ENCODE peak calls at places on chromosomes 5 and 9, in seven cellular contexts. H is aorta; S is iris pigment epithelial cell; F is stimulated activated CD8-positive, alpha-beta memory T cell treated with anti-CD3 and anti-CD28 coated beads, Interleukin-4, amount 100 ng/mL, for 1 hour; V is posterior cingulate gyrus; A is C1 segment of cervical spinal cord; U is naive thymus-derived CD4-positive, alpha-beta T cell. Y is an unnamed sample.

GRCh38 chr9:94086468-94086867 is 2.2 kb downstream of the PTPDC1 start:
- DNase-seq in H (no peak), S (peak), F (no peak), V (no peak), A (no peak), U (no peak), Y (no peak)

GRCh38 chr5:78757269-78758053 is 108.9 kb upstream of the LHFPL2 start:
- DNase-seq in H (no peak), S (peak), F (no peak), V (no peak), A (no peak), U (no peak), Y (peak)

GRCh38 chr5:140372971-140373487 is 13.0 kb downstream of the SLC4A9 start:
- DNase-seq in H (peak), S (peak), F (no peak), V (peak), A (no peak), U (no peak), Y (peak)

GRCh38 chr5:9924614-9925013 is 294.5 kb upstream of the TAS2R1 start:
- DNase-seq in H (no peak), S (peak), F (no peak), V (no peak), A (no peak), U (no peak), Y (no peak)

GRCh38 chr9:129554649-129555048 is 66.3 kb downstream of the C9orf50 start:
- DNase-seq in H (no peak), S (peak), F (no peak), V (no peak), A (no peak), U (no peak), Y (no peak)

GRCh38 chr5:9861664-9862256 is 231.6 kb upstream of the TAS2R1 start:
- DNase-seq in H (no peak), S (no peak), F (no peak), V (no peak), A (no peak), U (no peak), Y (no peak)

GRCh38 chr9:128168731-128169308 is 8.8 kb downstream of the BBLN start:
- DNase-seq in H (no peak), S (no peak), F (no peak), V (no peak), A (no peak), U (no peak), Y (no peak)

GRCh38 chr9:133002147-133003070 is 23.9 kb downstream of the GFI1B start:
- DNase-seq in H (no peak), S (no peak), F (no peak), V (no peak), A (no peak), U (no peak), Y (no peak)

GRCh38 chr5:2542821-2543220 is 208.7 kb downstream of the IRX2 start:
- DNase-seq in H (no peak), S (no peak), F (no peak), V (no peak), A (no peak), U (no peak), Y (no peak)

GRCh38 chr9:8860925-8861324 is 1061.3 kb upstream of the DMAC1 start:
- DNase-seq in H (no peak), S (peak), F (no peak), V (no peak), A (no peak), U (no peak), Y (no peak)

GRCh38 chr5:140118294-140118936 is 4.5 kb downstream of the PURA start:
- DNase-seq in H (no peak), S (no peak), F (no peak), V (no peak), A (no peak), U (no peak), Y (no peak)

GRCh38 chr5:148179234-148179824 is 11.0 kb downstream of the SPINK14 start:
- DNase-seq in H (no peak), S (peak), F (no peak), V (no peak), A (no peak), U (peak), Y (no peak)

GRCh38 chr5:173245319-173246134 is 10.5 kb upstream of the NKX2-5 start:
- DNase-seq in H (no peak), S (no peak), F (no peak), V (no peak), A (no peak), U (no peak), Y (no peak)

GRCh38 chr5:581266-581665 is 30.9 kb upstream of the CEP72 start:
- DNase-seq in H (no peak), S (no peak), F (no peak), V (no peak), A (no peak), U (no peak), Y (peak)

GRCh38 chr9:123434619-123435240 is 78.7 kb downstream of the CRB2 start:
- DNase-seq in H (no peak), S (no peak), F (no peak), V (no peak), A (no peak), U (no peak), Y (no peak)

GRCh38 chr9:5326187-5326586 is 13.5 kb downstream of the RLN1 start:
- DNase-seq in H (no peak), S (no peak), F (no peak), V (no peak), A (no peak), U (no peak), Y (no peak)

GRCh38 chr5:78542321-78542840 is 106.2 kb downstream of the LHFPL2 start:
- DNase-seq in H (no peak), S (no peak), F (no peak), V (no peak), A (no peak), U (no peak), Y (no peak)